ENCODE peak calls at places on chromosomes 16 and 17, in seven cellular contexts. One of them, this sample, is unnamed.

GRCh38 chr16:81499576-81500380 is 55.2 kb downstream of the CMIP start:
- DNase-seq in lung: no peak
- DNase-seq in EH: no peak
- DNase-seq in G401: no peak
- DNase-seq in stimulated activated CD4-positive, alpha-beta T cell treated with anti-CD3 and anti-CD28 coated beads, Interleukin-1b, Interleukin-23, amount 100 ng/mL, for 48 hours: no peak
- DNase-seq in amygdala: no peak
- DNase-seq in A549: no peak
- DNase-seq in this sample: peak

GRCh38 chr16:67456383-67457140 is 24.4 kb downstream of the ATP6V0D1 start:
- DNase-seq in lung: peak
- DNase-seq in G401: peak
- DNase-seq in amygdala: no peak
- DNase-seq in A549: peak
- DNase-seq in stimulated activated CD4-positive, alpha-beta T cell treated with anti-CD3 and anti-CD28 coated beads, Interleukin-1b, Interleukin-23, amount 100 ng/mL, for 48 hours: no peak
- DNase-seq in EH: peak
- DNase-seq in this sample: peak

GRCh38 chr17:7523033-7523432 is 25.8 kb upstream of the TNFSF12 start:
- DNase-seq in amygdala: no peak
- DNase-seq in stimulated activated CD4-positive, alpha-beta T cell treated with anti-CD3 and anti-CD28 coated beads, Interleukin-1b, Interleukin-23, amount 100 ng/mL, for 48 hours: peak
- DNase-seq in A549: peak
- DNase-seq in EH: peak
- DNase-seq in G401: no peak
- DNase-seq in lung: no peak
- DNase-seq in this sample: no peak

GRCh38 chr16:23182206-23182674 is 305 bp upstream of the SCNN1G start:
- DNase-seq in G401: peak
- DNase-seq in amygdala: peak
- DNase-seq in A549: peak
- DNase-seq in stimulated activated CD4-positive, alpha-beta T cell treated with anti-CD3 and anti-CD28 coated beads, Interleukin-1b, Interleukin-23, amount 100 ng/mL, for 48 hours: peak
- DNase-seq in lung: peak
- DNase-seq in EH: peak
- DNase-seq in this sample: peak

GRCh38 chr16:1543085-1543896 is 9.8 kb downstream of the TMEM204 start:
- DNase-seq in amygdala: no peak
- DNase-seq in EH: peak
- DNase-seq in A549: peak
- DNase-seq in stimulated activated CD4-positive, alpha-beta T cell treated with anti-CD3 and anti-CD28 coated beads, Interleukin-1b, Interleukin-23, amount 100 ng/mL, for 48 hours: peak
- DNase-seq in G401: no peak
- DNase-seq in lung: peak
- DNase-seq in this sample: no peak

GRCh38 chr17:68089881-68090280 is 54.3 kb downstream of the KPNA2 start:
- DNase-seq in amygdala: peak
- DNase-seq in lung: peak
- DNase-seq in EH: peak
- DNase-seq in G401: no peak
- DNase-seq in A549: peak
- DNase-seq in stimulated activated CD4-positive, alpha-beta T cell treated with anti-CD3 and anti-CD28 coated beads, Interleukin-1b, Interleukin-23, amount 100 ng/mL, for 48 hours: peak
- DNase-seq in this sample: no peak

GRCh38 chr16:84641643-84642358 is 6.5 kb upstream of the KLHL36 start:
- DNase-seq in G401: no peak
- DNase-seq in lung: no peak
- DNase-seq in EH: no peak
- DNase-seq in stimulated activated CD4-positive, alpha-beta T cell treated with anti-CD3 and anti-CD28 coated beads, Interleukin-1b, Interleukin-23, amount 100 ng/mL, for 48 hours: no peak
- DNase-seq in A549: no peak
- DNase-seq in amygdala: no peak
- DNase-seq in this sample: no peak

GRCh38 chr17:59346341-59346740 is 14.9 kb downstream of the YPEL2 start:
- DNase-seq in G401: peak
- DNase-seq in EH: no peak
- DNase-seq in amygdala: no peak
- DNase-seq in A549: no peak
- DNase-seq in lung: no peak
- DNase-seq in stimulated activated CD4-positive, alpha-beta T cell treated with anti-CD3 and anti-CD28 coated beads, Interleukin-1b, Interleukin-23, amount 100 ng/mL, for 48 hours: no peak
- DNase-seq in this sample: no peak

GRCh38 chr16:67428146-67428731 is 2.7 kb upstream of the HSD11B2 start:
- DNase-seq in G401: peak
- DNase-seq in amygdala: peak
- DNase-seq in stimulated activated CD4-positive, alpha-beta T cell treated with anti-CD3 and anti-CD28 coated beads, Interleukin-1b, Interleukin-23, amount 100 ng/mL, for 48 hours: peak
- DNase-seq in lung: peak
- DNase-seq in A549: peak
- DNase-seq in EH: peak
- DNase-seq in this sample: peak

GRCh38 chr16:12646490-12647274 is 157.0 kb downstream of the CPPED1 start:
- DNase-seq in G401: no peak
- DNase-seq in EH: peak
- DNase-seq in stimulated activated CD4-positive, alpha-beta T cell treated with anti-CD3 and anti-CD28 coated beads, Interleukin-1b, Interleukin-23, amount 100 ng/mL, for 48 hours: peak
- DNase-seq in lung: no peak
- DNase-seq in amygdala: peak
- DNase-seq in A549: peak
- DNase-seq in this sample: no peak

GRCh38 chr16:85659805-85660511 is 28.8 kb downstream of the GINS2 start:
- DNase-seq in stimulated activated CD4-positive, alpha-beta T cell treated with anti-CD3 and anti-CD28 coated beads, Interleukin-1b, Interleukin-23, amount 100 ng/mL, for 48 hours: peak
- DNase-seq in A549: peak
- DNase-seq in G401: peak
- DNase-seq in amygdala: peak
- DNase-seq in EH: peak
- DNase-seq in lung: no peak
- DNase-seq in this sample: peak

GRCh38 chr17:27797390-27798091 is 2.8 kb downstream of the NOS2 start:
- DNase-seq in A549: no peak
- DNase-seq in amygdala: no peak
- DNase-seq in G401: no peak
- DNase-seq in lung: no peak
- DNase-seq in EH: no peak
- DNase-seq in stimulated activated CD4-positive, alpha-beta T cell treated with anti-CD3 and anti-CD28 coated beads, Interleukin-1b, Interleukin-23, amount 100 ng/mL, for 48 hours: no peak
- DNase-seq in this sample: no peak

GRCh38 chr17:49496183-49496865 is 1.2 kb downstream of the NGFR start:
- DNase-seq in G401: peak
- DNase-seq in EH: peak
- DNase-seq in lung: peak
- DNase-seq in stimulated activated CD4-positive, alpha-beta T cell treated with anti-CD3 and anti-CD28 coated beads, Interleukin-1b, Interleukin-23, amount 100 ng/mL, for 48 hours: peak
- DNase-seq in amygdala: peak
- DNase-seq in A549: peak
- DNase-seq in this sample: peak

GRCh38 chr17:28878981-28879380 is 18.6 kb downstream of the FLOT2 start:
- DNase-seq in amygdala: no peak
- DNase-seq in G401: peak
- DNase-seq in EH: peak
- DNase-seq in stimulated activated CD4-positive, alpha-beta T cell treated with anti-CD3 and anti-CD28 coated beads, Interleukin-1b, Interleukin-23, amount 100 ng/mL, for 48 hours: no peak
- DNase-seq in A549: peak
- DNase-seq in lung: no peak
- DNase-seq in this sample: no peak

GRCh38 chr17:301681-302299 is 50.8 kb downstream of the RPH3AL start:
- DNase-seq in lung: no peak
- DNase-seq in amygdala: no peak
- DNase-seq in EH: no peak
- DNase-seq in A549: no peak
- DNase-seq in G401: no peak
- DNase-seq in stimulated activated CD4-positive, alpha-beta T cell treated with anti-CD3 and anti-CD28 coated beads, Interleukin-1b, Interleukin-23, amount 100 ng/mL, for 48 hours: no peak
- DNase-seq in this sample: no peak

This sample was measured in prostate gland.